ENCODE peak calls at places on chromosomes 12 and 14, in four cellular contexts. I is stimulated activated CD4-positive, alpha-beta T cell treated with anti-CD3 and anti-CD28 coated beads, TNF-alpha, amount 100 ng/mL, for 24 hours; X is A549; H is IMR-90. E is an unnamed sample.
A peak's percentile ranks its signal among the peaks of the same experiment; 100 is the strongest.

GRCh38 chr12:46770501-46771183 is 55.2 kb downstream of the SLC38A4 start:
- DNase-seq in I (no peak), X (no peak), H (peak; percentile 59), E (no peak)

GRCh38 chr12:113552760-113553159 is 81.1 kb upstream of the LHX5 start:
- DNase-seq in I (no peak), X (no peak), H (no peak), E (no peak)

GRCh38 chr14:88281447-88281846 is 41.6 kb downstream of the KCNK10 start:
- DNase-seq in I (no peak), X (no peak), H (peak; percentile 5), E (no peak)

GRCh38 chr12:56161677-56162351 is 3.7 kb downstream of the MYL6 start:
- DNase-seq in I (no peak), X (no peak), H (no peak), E (no peak)

GRCh38 chr12:6548556-6549378 is 7.1 kb downstream of the IFFO1 start:
- DNase-seq in I (no peak), X (no peak), H (peak; percentile 90), E (peak; percentile 33)

GRCh38 chr14:38255408-38255672 is 553 bp downstream of the CLEC14A start:
- DNase-seq in I (no peak), X (no peak), H (no peak), E (no peak)

GRCh38 chr12:52873832-52874572 is 25.2 kb upstream of the KRT78 start:
- DNase-seq in I (peak; percentile 19), X (peak; percentile 98), H (peak; percentile 89), E (peak; percentile 96)

GRCh38 chr12:103093499-103094106 is 136.1 kb downstream of the ASCL1 start:
- DNase-seq in I (no peak), X (no peak), H (no peak), E (no peak)

GRCh38 chr12:119929974-119930373 is 52.9 kb upstream of the CIT start:
- DNase-seq in I (no peak), X (no peak), H (no peak), E (no peak)

GRCh38 chr14:90726656-90727055 is 89.6 kb downstream of the TTC7B start:
- DNase-seq in I (no peak), X (no peak), H (peak; percentile 37), E (no peak)

GRCh38 chr12:12992418-12993175 is 7.5 kb downstream of the HEBP1 start:
- DNase-seq in I (no peak), X (peak; percentile 24), H (peak; percentile 98), E (peak; percentile 83)

GRCh38 chr14:91177073-91177796 is 63.4 kb downstream of the DGLUCY start:
- DNase-seq in I (peak; percentile 33), X (peak; percentile 66), H (peak; percentile 70), E (peak; percentile 59)

GRCh38 chr12:50086148-50086547 is 1.0 kb downstream of the SMARCD1 start:
- DNase-seq in I (no peak), X (no peak), H (no peak), E (no peak)

GRCh38 chr14:85319998-85320397 is 209.9 kb upstream of the FLRT2 start:
- DNase-seq in I (no peak), X (no peak), H (peak; percentile 73), E (no peak)

GRCh38 chr14:67620217-67620789 is 583 bp downstream of the ARG2 start:
- DNase-seq in I (no peak), X (peak; percentile 21), H (peak; percentile 7), E (no peak)

GRCh38 chr12:81500788-81501187 is 258.4 kb downstream of the PPFIA2 start:
- DNase-seq in I (no peak), X (no peak), H (no peak), E (no peak)

E was measured in ACHN.